ENCODE peak calls at places on chromosome 17, in five cellular contexts. G, X, Y, R and D are unnamed samples. For H3K9me3, the result is how much of the 10 kb centered on the place peaks cover.

GRCh38 chr17:76879691-76880090 is 11.5 kb downstream of the MGAT5B start:
- DNase-seq in X (no peak), G (no peak), Y (no peak), R (no peak), D (no peak)

GRCh38 chr17:50348522-50349240 is 2.8 kb downstream of the XYLT2 start:
- DNase-seq in Y (no peak), R (no peak), X (peak), G (no peak), D (peak)

GRCh38 chr17:44385287-44386181 is 3.9 kb downstream of the ITGA2B start:
- DNase-seq in X (peak), Y (peak), G (peak), R (peak), D (peak)

GRCh38 chr17:40190197-40191021 is 13.1 kb downstream of the RAPGEFL1 start:
- DNase-seq in G (peak), R (no peak), X (peak), Y (no peak), D (peak)

GRCh38 chr17:68318103-68318991 is 27.1 kb downstream of the ARSG start:
- DNase-seq in Y (no peak), G (no peak), X (no peak), R (no peak), D (no peak)

GRCh38 chr17:80152057-80152831 is 5.3 kb upstream of the EIF4A3 start:
- DNase-seq in X (no peak), G (no peak), Y (no peak), R (no peak), D (no peak)

GRCh38 chr17:68378202-68379149 is 78.8 kb downstream of the WIPI1 start:
- DNase-seq in G (no peak), Y (no peak), X (peak), R (no peak), D (no peak)

GRCh38 chr17:45410144-45411091 is 22.3 kb downstream of the ARHGAP27 start:
- DNase-seq in G (peak), R (peak), X (no peak), Y (peak), D (no peak)

GRCh38 chr17:9386401-9386800 is 189.2 kb downstream of the STX8 start:
- DNase-seq in X (no peak), R (no peak), Y (no peak), G (no peak), D (no peak)

GRCh38 chr17:56499799-56500388 is 93.6 kb upstream of the NOG start:
- DNase-seq in X (no peak), Y (no peak), G (peak), R (no peak), D (no peak)

GRCh38 chr17:75088902-75089417 is 1.2 kb downstream of the SLC16A5 start:
- DNase-seq in X (peak), R (no peak), Y (no peak), G (no peak), D (no peak)

GRCh38 chr17:75808905-75809621 is 24.5 kb downstream of the UNK start:
- DNase-seq in R (no peak), G (no peak), Y (no peak), X (peak), D (no peak)

GRCh38 chr17:80678621-80679020 is 134.0 kb downstream of the RPTOR start:
- DNase-seq in R (no peak), Y (no peak), X (peak), G (no peak), D (peak)

GRCh38 chr17:31416503-31416923 is 25.0 kb downstream of the RAB11FIP4 start:
- DNase-seq in G (no peak), R (no peak), Y (no peak), X (peak), D (no peak)

GRCh38 chr17:49183801-49184200 is 26.6 kb downstream of the GNGT2 start:
- DNase-seq in G (no peak), Y (no peak), X (no peak), R (no peak), D (no peak)

GRCh38 chr17:731943-732787 is at the start of gene TLCD3A:
- DNase-seq in R (peak), X (peak), G (peak), Y (peak), D (no peak)

GRCh38 chr17:63995626-63996025 is 2.5 kb upstream of the PRR29 start:
- DNase-seq in R (no peak), X (peak), Y (no peak), G (no peak), D (no peak)

GRCh38 chr17:7836596-7837374 is 2.8 kb downstream of the KDM6B start:
- DNase-seq in X (peak), Y (peak), R (peak), G (peak), D (no peak)

GRCh38 chr17:82241183-82241925 is 12.5 kb downstream of the SLC16A3 start:
- DNase-seq in R (no peak), Y (no peak), X (no peak), G (no peak), D (no peak)

GRCh38 chr17:57092779-57093178 is 7.7 kb downstream of the AKAP1 start:
- DNase-seq in R (no peak), G (no peak), Y (no peak), X (no peak), D (no peak)

GRCh38 chr17:50961282-50962220 is 95.4 kb upstream of the TOB1 start:
- DNase-seq in G (no peak), X (no peak), R (no peak), Y (no peak), D (no peak)

GRCh38 chr17:18185832-18186231 is 2.2 kb downstream of the ALKBH5 start:
- DNase-seq in Y (no peak), G (no peak), X (no peak), R (no peak), D (no peak)

GRCh38 chr17:31389673-31390381 is 1.6 kb upstream of the RAB11FIP4 start:
- DNase-seq in G (peak), Y (no peak), R (no peak), X (peak), D (no peak)

GRCh38 chr17:8226536-8227237 is 16.3 kb upstream of the AURKB start:
- DNase-seq in X (peak), Y (no peak), R (no peak), G (no peak), D (no peak)

GRCh38 chr17:57577751-57578607 is 167.1 kb downstream of the CCDC182 start:
- DNase-seq in R (no peak), X (no peak), Y (no peak), G (no peak), D (no peak)

GRCh38 chr17:79633937-79634813 is 23.3 kb upstream of the RBFOX3 start:
- DNase-seq in Y (no peak), X (peak), G (no peak), R (no peak), D (no peak)

GRCh38 chr17:73785466-73785865 is 141.2 kb upstream of the SDK2 start:
- DNase-seq in X (no peak), Y (no peak), R (no peak), G (no peak), D (no peak)

GRCh38 chr17:2644971-2645370 is 51.5 kb downstream of the PAFAH1B1 start:
- DNase-seq in R (no peak), G (no peak), Y (no peak), X (no peak), D (no peak)

GRCh38 chr17:16926591-16927451 is 45.1 kb downstream of the TNFRSF13B start:
- DNase-seq in Y (no peak), R (no peak), G (no peak), X (no peak), D (no peak)

GRCh38 chr17:79574656-79575055 is 36.2 kb downstream of the RBFOX3 start:
- DNase-seq in G (no peak), R (no peak), Y (no peak), X (no peak), D (no peak)

GRCh38 chr17:9308069-9308468 is 267.6 kb downstream of the STX8 start:
- DNase-seq in Y (no peak), R (no peak), G (no peak), X (peak), D (no peak)

GRCh38 chr17:31093866-31094599 is 744 bp upstream of the NF1 start:
- DNase-seq in Y (no peak), X (no peak), G (peak), R (no peak), D (no peak)

GRCh38 chr17:49315974-49316570 is 46.0 kb downstream of the ZNF652 start:
- DNase-seq in X (no peak), Y (no peak), R (no peak), G (no peak), D (no peak)

GRCh38 chr17:22599322-22599721 is 907.0 kb downstream of the KCNJ18 start:
- DNase-seq in Y (no peak), G (no peak), R (no peak), X (no peak), D (no peak)
- H3K9me3 ChIP-seq in Y (under half), G (under half), R (under half), X (under half), D (under half)

DNA sequence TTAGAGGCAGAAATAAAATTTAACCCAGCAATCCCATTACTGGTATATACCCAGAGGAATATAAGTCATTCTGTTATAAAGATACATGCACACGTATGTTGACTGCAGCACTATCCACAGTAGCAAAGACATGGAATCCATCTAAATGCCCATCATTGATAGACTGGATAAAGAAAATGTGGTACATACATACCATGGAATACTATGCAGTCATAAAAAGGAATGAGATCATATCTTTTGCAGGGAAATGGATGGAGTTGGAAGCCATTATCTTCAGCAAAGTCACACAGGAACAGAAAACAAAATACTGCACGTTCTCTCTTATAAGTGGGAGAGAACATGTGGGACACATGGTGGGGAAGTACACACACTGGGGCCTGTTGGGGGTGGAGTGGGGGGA is 23.1 kb downstream of the SSH2 start:
- DNase-seq in R (no peak), X (no peak), G (no peak), Y (no peak), D (no peak)
- H3K9me3 ChIP-seq in R (under half), X (under half), G (under half), Y (under half), D (under half)

DNA sequence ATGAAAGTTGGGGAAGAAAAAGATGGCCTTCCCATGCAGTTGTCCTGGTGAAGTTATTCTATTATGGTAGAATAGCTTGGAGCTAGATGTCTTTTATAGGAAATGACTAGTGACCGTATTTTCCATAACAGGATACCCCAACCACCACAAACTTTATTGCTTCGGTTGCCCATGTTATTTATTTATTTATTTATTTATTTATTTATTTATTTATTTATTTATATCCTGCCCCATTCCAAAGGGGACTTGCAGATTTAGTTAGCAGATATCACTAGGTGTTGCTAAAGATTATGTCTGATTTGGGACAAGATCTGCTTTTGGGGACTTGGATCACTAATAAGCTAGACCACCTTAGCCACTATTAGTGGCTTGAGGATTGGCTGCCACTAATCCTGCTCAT is 68.3 kb downstream of the ARHGAP44 start:
- DNase-seq in G (no peak), X (no peak), Y (no peak), R (no peak), D (no peak)
- H3K9me3 ChIP-seq in G (under half), X (under half), Y (under half), R (under half), D (under half)

GRCh38 chr17:70934834-70935233 is 765.5 kb downstream of the KCNJ2 start:
- DNase-seq in X (no peak), Y (no peak), G (no peak), R (no peak), D (no peak)

GRCh38 chr17:70936724-70937123 is 767.4 kb downstream of the KCNJ2 start:
- DNase-seq in R (no peak), X (no peak), G (no peak), Y (no peak), D (no peak)

DNA sequence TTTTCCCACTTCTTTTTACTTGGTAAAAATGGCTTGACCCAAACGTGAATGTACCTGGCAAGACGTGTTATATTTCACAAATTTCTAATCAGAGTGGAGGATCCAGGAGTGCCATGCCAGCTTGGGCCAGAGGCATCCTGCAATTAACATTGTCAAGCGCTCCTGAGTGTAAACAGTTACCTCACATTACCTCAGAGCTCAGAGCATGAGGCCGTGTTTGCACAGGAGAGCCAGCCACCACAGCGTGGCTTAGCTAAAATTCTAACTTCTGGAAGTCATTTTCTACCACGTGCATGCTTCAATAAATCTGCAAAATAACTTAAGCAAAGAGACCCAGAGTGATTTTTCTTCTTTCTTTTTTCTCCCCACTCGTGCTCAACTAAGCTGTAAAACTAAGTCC is 769.0 kb downstream of the KCNJ2 start:
- DNase-seq in X (no peak), G (no peak), Y (no peak), R (no peak), D (no peak)
- H3K9me3 ChIP-seq in X (under half), G (under half), Y (under half), R (under half), D (under half)

GRCh38 chr17:41682611-41683010 is 6.1 kb upstream of the EIF1 start:
- DNase-seq in R (no peak), X (no peak), G (no peak), Y (no peak), D (no peak)
- H3K9me3 ChIP-seq in R (under half), X (under half), G (under half), Y (under half), D (under half)

DNA sequence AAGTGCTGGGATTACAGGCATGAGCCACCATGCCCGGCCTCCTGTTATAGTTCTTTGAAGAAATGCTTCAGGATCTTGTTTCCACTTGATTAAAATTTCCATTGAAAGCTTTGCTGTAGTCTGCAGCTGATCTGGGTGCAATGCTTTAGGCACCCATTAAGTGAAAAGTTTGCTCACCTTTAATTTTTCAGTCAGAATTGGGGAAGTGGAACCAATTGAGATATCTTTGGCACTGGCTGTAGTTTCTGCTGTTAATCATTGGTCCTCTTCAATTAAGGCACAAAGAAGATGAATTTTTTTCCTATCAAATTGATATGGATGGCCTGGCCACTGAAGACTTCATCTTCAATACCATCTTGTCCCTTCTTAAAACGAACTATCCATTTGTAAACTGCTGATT is 336.1 kb upstream of the TBX2 start:
- DNase-seq in G (no peak), Y (no peak), R (no peak), X (no peak), D (no peak)
- H3K9me3 ChIP-seq in G (under half), Y (under half), R (under half), X (under half), D (under half)

GRCh38 chr17:22469101-22469880 is 777.0 kb downstream of the KCNJ18 start:
- DNase-seq in G (no peak), X (no peak), Y (no peak), R (no peak), D (no peak)
- H3K9me3 ChIP-seq in G (under half), X (half or more), Y (under half), R (under half), D (under half)

DNA sequence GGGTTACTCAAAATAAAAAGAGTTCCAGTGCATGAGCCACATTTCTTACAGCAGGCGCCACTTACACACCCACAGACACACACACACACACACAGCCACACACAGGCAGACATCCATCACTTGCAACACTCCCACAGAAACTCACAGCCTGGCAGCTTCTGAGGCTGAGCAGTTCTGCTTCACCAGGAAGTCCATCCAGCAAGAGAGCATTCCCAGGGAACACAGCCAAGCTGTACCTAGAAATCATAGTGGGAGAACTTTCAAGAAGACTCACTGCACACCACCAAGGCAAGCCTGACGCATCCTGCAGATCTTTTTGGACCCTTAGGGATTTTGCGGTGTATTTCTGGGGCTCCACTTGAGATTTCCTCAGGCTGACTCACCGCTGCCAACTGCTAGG is 140.9 kb upstream of the WSB1 start:
- DNase-seq in Y (no peak), X (no peak), R (no peak), G (no peak), D (no peak)
- H3K9me3 ChIP-seq in Y (under half), X (half or more), R (under half), G (under half), D (under half)